ENCODE peak calls at places on chromosome 12, in five cellular contexts. Q is natural killer cell, E is tibial artery, X is A549, K is endodermal cell. M is an unnamed sample.

GRCh38 chr12:124568431-124569374 is 1.3 kb upstream of the NCOR2 start:
- DNase-seq in K (peak), Q (no peak), E (peak), X (no peak), M (peak)

GRCh38 chr12:132294121-132295034 is 35.0 kb downstream of the GALNT9 start:
- DNase-seq in K (no peak), Q (no peak), E (no peak), X (no peak), M (no peak)

GRCh38 chr12:3872800-3873636 is at the start of gene PARP11:
- DNase-seq in K (peak), E (peak), Q (peak), X (peak), M (peak)

GRCh38 chr12:66290716-66291200 is 11.5 kb upstream of the HELB start:
- DNase-seq in K (no peak), Q (no peak), E (no peak), X (no peak), M (no peak)

GRCh38 chr12:76927170-76927784 is 48.5 kb upstream of the CSRP2 start:
- DNase-seq in Q (no peak), X (peak), E (no peak), K (peak), M (no peak)

GRCh38 chr12:69123909-69124638 is 115.3 kb upstream of the CPSF6 start:
- DNase-seq in Q (no peak), E (no peak), K (no peak), X (no peak), M (no peak)

GRCh38 chr12:15621140-15621539 is 168.0 kb downstream of the EPS8 start:
- DNase-seq in E (no peak), Q (no peak), X (no peak), K (no peak), M (no peak)

GRCh38 chr12:96985515-96986362 is 78.7 kb downstream of the NEDD1 start:
- DNase-seq in X (peak), Q (peak), E (no peak), K (peak), M (no peak)

GRCh38 chr12:34287437-34287836 is 265.1 kb downstream of the ALG10 start:
- DNase-seq in X (no peak), Q (no peak), K (peak), E (peak), M (peak)

GRCh38 chr12:1619599-1619998 is 9.4 kb upstream of the WNT5B start:
- DNase-seq in K (no peak), E (peak), X (no peak), Q (no peak), M (peak)

GRCh38 chr12:10140001-10140400 is 10.0 kb upstream of the CLEC7A start:
- DNase-seq in E (no peak), X (peak), K (peak), Q (no peak), M (peak)

GRCh38 chr12:78085562-78086182 is 255.0 kb downstream of the NAV3 start:
- DNase-seq in X (no peak), K (no peak), Q (no peak), E (no peak), M (no peak)

GRCh38 chr12:67155863-67156262 is 113.3 kb upstream of the CAND1 start:
- DNase-seq in Q (no peak), K (no peak), X (no peak), E (no peak), M (no peak)

GRCh38 chr12:68521321-68521839 is 89.3 kb upstream of the RAP1B start:
- DNase-seq in E (no peak), Q (no peak), X (peak), K (no peak), M (no peak)

GRCh38 chr12:51760231-51760630 is 88.3 kb downstream of the FIGNL2 start:
- DNase-seq in X (no peak), E (no peak), K (no peak), Q (no peak), M (no peak)

GRCh38 chr12:42893802-42894201 is 304.3 kb upstream of the PRICKLE1 start:
- DNase-seq in Q (no peak), E (no peak), X (no peak), K (no peak), M (no peak)

GRCh38 chr12:47068539-47068938 is 10.9 kb upstream of the PCED1B start:
- DNase-seq in E (no peak), X (no peak), Q (no peak), K (peak), M (no peak)

GRCh38 chr12:1540690-1541089 is 53.7 kb downstream of the FBXL14 start:
- DNase-seq in Q (no peak), K (no peak), E (no peak), X (no peak), M (no peak)

GRCh38 chr12:109182041-109182839 is 65.9 kb downstream of the ACACB start:
- DNase-seq in E (no peak), X (no peak), K (peak), Q (no peak), M (no peak)

GRCh38 chr12:119565404-119565803 is 28.2 kb upstream of the TMEM233 start:
- DNase-seq in E (no peak), Q (no peak), X (no peak), K (no peak), M (no peak)

GRCh38 chr12:121383601-121384019 is 16.3 kb upstream of the RNF34 start:
- DNase-seq in Q (no peak), E (no peak), X (no peak), K (no peak), M (no peak)

GRCh38 chr12:71584356-71584755 is 79.3 kb downstream of the ZFC3H1 start:
- DNase-seq in Q (no peak), E (no peak), K (no peak), X (no peak), M (no peak)

GRCh38 chr12:101670007-101670671 is 27.3 kb upstream of the CHPT1 start:
- DNase-seq in K (peak), X (peak), E (no peak), Q (peak), M (peak)
- TF ChIP-seq CTCF in K (peak), X (peak), E (peak), Q (peak), M (peak)

DNA sequence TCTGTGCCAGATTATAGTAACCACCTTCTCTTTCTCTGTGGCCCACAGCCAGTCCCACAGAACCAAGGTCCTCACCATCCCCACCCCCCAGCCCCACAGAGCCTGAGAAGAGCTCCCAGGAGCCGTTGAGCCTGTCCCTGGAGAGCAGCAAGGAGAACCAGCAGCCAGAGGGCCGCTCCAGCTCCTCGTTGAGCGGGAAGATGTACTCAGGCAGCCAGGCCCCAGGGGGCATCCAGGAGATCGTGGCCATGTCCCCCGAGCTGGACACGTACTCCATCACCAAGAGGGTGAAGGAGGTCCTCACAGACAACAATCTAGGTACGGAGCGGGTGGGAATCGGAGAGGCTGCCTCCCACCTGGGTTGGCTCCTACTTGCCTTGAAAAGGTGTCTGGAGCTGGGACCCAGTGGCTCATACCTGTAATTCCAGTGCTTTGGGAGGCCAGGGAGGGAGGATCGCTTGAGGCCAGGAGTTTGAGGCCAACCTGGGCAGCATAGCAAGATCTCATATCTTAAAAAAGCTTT is 34.4 kb downstream of the PHETA1 start:
- DNase-seq in Q (no peak), E (no peak), X (no peak), K (no peak), M (no peak)
- TF ChIP-seq CTCF in Q (no peak), E (no peak), X (no peak), K (no peak), M (no peak)

GRCh38 chr12:131007031-131007793 is 53.5 kb downstream of the ADGRD1 start:
- DNase-seq in Q (no peak), X (no peak), K (no peak), E (no peak), M (no peak)
- TF ChIP-seq CTCF in Q (no peak), X (no peak), K (no peak), E (no peak), M (no peak)

GRCh38 chr12:24270464-24270863 is 321.0 kb upstream of the SOX5 start:
- DNase-seq in X (no peak), Q (no peak), K (no peak), E (no peak), M (no peak)

GRCh38 chr12:24266982-24267381 is 317.5 kb upstream of the SOX5 start:
- DNase-seq in X (no peak), Q (no peak), E (no peak), K (no peak), M (no peak)

GRCh38 chr12:24270965-24271364 is 321.5 kb upstream of the SOX5 start:
- DNase-seq in X (no peak), K (no peak), E (no peak), Q (no peak), M (no peak)

DNA sequence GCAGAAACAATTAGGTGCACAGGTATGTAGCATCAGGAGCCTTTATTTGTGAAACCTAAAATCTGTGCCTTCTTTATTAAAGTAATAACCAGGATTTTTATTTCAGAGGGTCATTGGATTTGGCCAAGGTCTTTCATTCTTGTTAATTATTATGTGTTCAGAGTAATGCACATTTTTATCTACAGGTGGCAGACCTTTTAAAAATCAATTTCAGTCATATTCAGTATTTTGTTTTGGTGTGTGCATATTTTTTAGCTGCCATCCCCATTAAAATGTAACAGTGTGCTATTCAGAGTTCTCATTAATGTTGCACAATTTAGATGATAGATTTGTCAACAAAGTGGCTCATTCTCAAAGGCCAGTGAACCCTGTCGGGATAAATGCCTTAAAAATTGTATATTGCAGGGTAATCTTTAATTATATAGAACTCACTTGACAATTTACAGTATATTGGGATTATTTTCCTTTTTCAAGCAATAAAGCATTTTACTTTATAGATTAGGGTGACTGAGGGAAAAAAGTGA is 319.3 kb upstream of the SOX5 start:
- DNase-seq in X (no peak), E (no peak), K (no peak), Q (no peak), M (no peak)
- TF ChIP-seq CTCF in X (no peak), E (no peak), K (peak), Q (no peak), M (no peak)

GRCh38 chr12:28872654-28873268 is 276.3 kb upstream of the FAR2 start:
- DNase-seq in X (peak), Q (no peak), E (no peak), K (peak), M (peak)

GRCh38 chr12:28878629-28879028 is 270.4 kb upstream of the FAR2 start:
- DNase-seq in K (no peak), X (no peak), E (no peak), Q (no peak), M (no peak)

GRCh38 chr12:28879379-28879778 is 269.7 kb upstream of the FAR2 start:
- DNase-seq in K (no peak), X (no peak), E (no peak), Q (no peak), M (no peak)

GRCh38 chr12:28874758-28875157 is 274.3 kb upstream of the FAR2 start:
- DNase-seq in Q (no peak), E (no peak), K (no peak), X (no peak), M (no peak)

DNA sequence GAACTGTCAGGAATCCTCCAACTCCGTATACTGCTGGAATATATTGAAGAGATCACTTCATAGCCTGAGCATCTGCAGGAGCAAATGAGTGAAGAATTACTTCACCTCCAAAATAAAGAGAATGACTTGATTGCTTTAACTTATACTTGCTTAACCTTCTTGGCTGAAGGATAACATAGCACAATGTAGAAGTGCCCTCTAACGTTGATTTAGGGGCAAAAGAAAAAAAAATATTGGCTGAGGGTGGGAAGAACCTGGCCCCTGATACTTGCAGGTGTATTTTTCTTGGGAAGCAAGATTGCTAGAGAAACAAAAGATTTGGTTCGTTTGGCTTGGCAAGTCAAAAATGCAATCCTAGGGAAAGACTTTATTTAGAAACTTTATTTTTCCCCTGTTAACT is 272.7 kb upstream of the FAR2 start:
- DNase-seq in Q (no peak), K (no peak), X (no peak), E (no peak), M (no peak)
- TF ChIP-seq CTCF in Q (no peak), K (no peak), X (peak), E (no peak), M (no peak)

GRCh38 chr12:6534914-6535696 is 788 bp downstream of the GAPDH start:
- DNase-seq in K (peak), X (peak), E (peak), Q (peak), M (peak)

GRCh38 chr12:6532927-6533652 is 1.2 kb upstream of the GAPDH start:
- DNase-seq in E (peak), K (peak), Q (no peak), X (peak), M (no peak)

GRCh38 chr12:6533653-6534157 is 612 bp upstream of the GAPDH start:
- DNase-seq in X (peak), Q (no peak), K (peak), E (peak), M (no peak)

GRCh38 chr12:6535697-6535946 is 1.3 kb downstream of the GAPDH start:
- DNase-seq in Q (no peak), K (no peak), X (no peak), E (no peak), M (no peak)

GRCh38 chr12:6534158-6534913 is at the start of gene GAPDH:
- DNase-seq in X (peak), K (peak), Q (peak), E (peak), M (peak)
- TF ChIP-seq CTCF in X (no peak), K (no peak), Q (no peak), E (no peak), M (no peak)

GRCh38 chr12:103840881-103841689 is at the start of gene NT5DC3:
- DNase-seq in E (peak), K (peak), Q (peak), X (peak), M (peak)
- TF ChIP-seq CTCF in E (peak), K (no peak), Q (no peak), X (no peak), M (no peak)

DNA sequence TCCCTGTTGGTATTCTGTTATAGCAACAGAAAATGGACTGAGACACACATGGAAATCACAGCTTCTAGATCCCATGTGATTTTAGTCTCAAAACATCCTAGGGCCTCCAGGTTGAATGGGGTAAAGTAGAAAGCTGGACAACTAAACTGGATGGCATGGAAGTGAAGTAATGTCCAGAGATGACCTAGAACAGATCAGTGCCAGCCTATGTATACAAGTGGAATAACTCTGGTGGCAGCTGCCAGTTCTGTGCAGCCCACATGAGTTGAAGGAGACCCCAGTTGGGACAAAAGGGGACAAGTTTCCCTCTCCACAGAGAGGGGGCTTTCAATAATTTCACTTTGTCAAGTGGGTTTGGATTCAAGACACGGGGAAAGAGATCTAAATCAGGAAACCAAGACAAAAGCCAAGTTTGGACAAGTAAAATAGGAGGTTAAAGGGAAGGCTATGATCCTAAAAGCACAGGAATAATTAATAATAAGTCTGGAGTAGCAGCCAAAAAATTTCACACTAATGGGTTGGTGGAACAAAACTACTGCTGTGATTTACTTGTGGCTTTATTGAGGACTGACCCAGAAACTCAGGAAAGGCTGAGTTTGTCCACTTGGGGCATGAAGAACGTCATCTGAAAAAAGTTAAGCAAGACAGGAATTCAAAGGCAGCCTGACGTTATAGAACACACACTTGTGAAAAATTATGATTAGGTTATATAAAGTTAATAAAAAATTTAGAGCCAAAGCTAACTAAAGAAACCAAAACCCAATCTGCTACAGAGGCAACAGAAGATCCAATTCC is 11.7 kb downstream of the KIF21A start:
- DNase-seq in K (no peak), E (no peak), X (no peak), Q (no peak), M (no peak)
- TF ChIP-seq CTCF in K (no peak), E (no peak), X (no peak), Q (no peak), M (no peak)

GRCh38 chr12:32069071-32069470 is 37.6 kb upstream of the BICD1 start:
- DNase-seq in K (no peak), X (peak), Q (no peak), E (no peak), M (no peak)
- TF ChIP-seq CTCF in K (no peak), X (no peak), Q (no peak), E (no peak), M (no peak)